ENCODE peak calls at places on chromosomes 3 and 15, in ten cellular contexts. One of them, this sample, is unnamed. For H3K4me1, the result is how much of the 10 kb centered on the place peaks cover.

GRCh38 chr3:124786491-124787241 is 56.4 kb downstream of the UMPS start:
- DNase-seq in ovary: no peak
- DNase-seq in Peyer's patch: no peak
- DNase-seq in psoas muscle: no peak
- DNase-seq in uterus: no peak
- DNase-seq in stomach: no peak
- DNase-seq in adrenal gland: no peak
- DNase-seq in transverse colon: peak
- DNase-seq in endothelial cell of umbilical vein: peak
- DNase-seq in mammary epithelial cell: peak
- DNase-seq in this sample: no peak

GRCh38 chr3:12379640-12380407 is 91.0 kb downstream of the PPARG start:
- DNase-seq in ovary: no peak
- DNase-seq in Peyer's patch: peak
- DNase-seq in psoas muscle: no peak
- DNase-seq in uterus: no peak
- DNase-seq in stomach: no peak
- DNase-seq in adrenal gland: no peak
- DNase-seq in transverse colon: no peak
- DNase-seq in endothelial cell of umbilical vein: no peak
- DNase-seq in mammary epithelial cell: no peak
- DNase-seq in this sample: no peak

GRCh38 chr15:92167413-92167950 is 226.2 kb upstream of the ST8SIA2 start:
- DNase-seq in ovary: no peak
- DNase-seq in Peyer's patch: peak
- DNase-seq in psoas muscle: no peak
- DNase-seq in uterus: no peak
- DNase-seq in stomach: no peak
- DNase-seq in adrenal gland: peak
- DNase-seq in transverse colon: peak
- DNase-seq in endothelial cell of umbilical vein: no peak
- DNase-seq in mammary epithelial cell: no peak
- DNase-seq in this sample: no peak

GRCh38 chr15:86735244-86736040 is 655.8 kb downstream of the AGBL1 start:
- DNase-seq in ovary: no peak
- DNase-seq in Peyer's patch: peak
- DNase-seq in psoas muscle: no peak
- DNase-seq in uterus: no peak
- DNase-seq in stomach: no peak
- DNase-seq in adrenal gland: no peak
- DNase-seq in transverse colon: peak
- DNase-seq in endothelial cell of umbilical vein: no peak
- DNase-seq in mammary epithelial cell: no peak
- DNase-seq in this sample: no peak

GRCh38 chr3:168620854-168621253 is 525.1 kb upstream of the GOLIM4 start:
- DNase-seq in ovary: no peak
- DNase-seq in Peyer's patch: no peak
- DNase-seq in psoas muscle: no peak
- DNase-seq in uterus: no peak
- DNase-seq in stomach: peak
- DNase-seq in adrenal gland: peak
- DNase-seq in transverse colon: peak
- DNase-seq in endothelial cell of umbilical vein: peak
- DNase-seq in mammary epithelial cell: no peak
- DNase-seq in this sample: no peak

GRCh38 chr3:149336925-149337324 is 3.5 kb upstream of the TM4SF18 start:
- DNase-seq in ovary: no peak
- DNase-seq in Peyer's patch: no peak
- DNase-seq in psoas muscle: no peak
- DNase-seq in uterus: no peak
- DNase-seq in stomach: no peak
- DNase-seq in adrenal gland: no peak
- DNase-seq in transverse colon: no peak
- DNase-seq in endothelial cell of umbilical vein: no peak
- DNase-seq in mammary epithelial cell: no peak
- DNase-seq in this sample: no peak

GRCh38 chr15:29342201-29342600 is 72.6 kb upstream of the NSMCE3 start:
- DNase-seq in ovary: no peak
- DNase-seq in Peyer's patch: no peak
- DNase-seq in psoas muscle: no peak
- DNase-seq in uterus: no peak
- DNase-seq in stomach: no peak
- DNase-seq in adrenal gland: no peak
- DNase-seq in transverse colon: no peak
- DNase-seq in endothelial cell of umbilical vein: no peak
- DNase-seq in mammary epithelial cell: no peak
- DNase-seq in this sample: no peak

GRCh38 chr3:113079532-113079931 is 88.7 kb downstream of the GTPBP8 start:
- DNase-seq in ovary: no peak
- DNase-seq in Peyer's patch: no peak
- DNase-seq in psoas muscle: no peak
- DNase-seq in uterus: no peak
- DNase-seq in stomach: no peak
- DNase-seq in adrenal gland: no peak
- DNase-seq in transverse colon: no peak
- DNase-seq in endothelial cell of umbilical vein: no peak
- DNase-seq in mammary epithelial cell: no peak
- DNase-seq in this sample: no peak

GRCh38 chr3:142481196-142481595 is 33.4 kb upstream of the XRN1 start:
- DNase-seq in ovary: no peak
- DNase-seq in Peyer's patch: no peak
- DNase-seq in psoas muscle: no peak
- DNase-seq in uterus: no peak
- DNase-seq in stomach: no peak
- DNase-seq in adrenal gland: no peak
- DNase-seq in transverse colon: no peak
- DNase-seq in endothelial cell of umbilical vein: no peak
- DNase-seq in mammary epithelial cell: no peak
- DNase-seq in this sample: no peak

GRCh38 chr3:3578723-3579122 is 220.5 kb upstream of the LRRN1 start:
- DNase-seq in ovary: no peak
- DNase-seq in Peyer's patch: no peak
- DNase-seq in psoas muscle: no peak
- DNase-seq in uterus: no peak
- DNase-seq in stomach: no peak
- DNase-seq in adrenal gland: no peak
- DNase-seq in transverse colon: no peak
- DNase-seq in endothelial cell of umbilical vein: no peak
- DNase-seq in mammary epithelial cell: no peak
- DNase-seq in this sample: no peak

GRCh38 chr3:194876403-194877165 is 190.9 kb downstream of the FAM43A start:
- DNase-seq in ovary: no peak
- DNase-seq in Peyer's patch: no peak
- DNase-seq in psoas muscle: peak
- DNase-seq in uterus: no peak
- DNase-seq in stomach: no peak
- DNase-seq in adrenal gland: no peak
- DNase-seq in transverse colon: no peak
- DNase-seq in endothelial cell of umbilical vein: no peak
- DNase-seq in mammary epithelial cell: no peak
- DNase-seq in this sample: peak
- H3K4me1 ChIP-seq in ovary: under half
- H3K4me1 ChIP-seq in Peyer's patch: under half
- H3K4me1 ChIP-seq in psoas muscle: under half
- H3K4me1 ChIP-seq in uterus: under half
- H3K4me1 ChIP-seq in stomach: half or more
- H3K4me1 ChIP-seq in adrenal gland: under half
- H3K4me1 ChIP-seq in transverse colon: under half
- H3K4me1 ChIP-seq in endothelial cell of umbilical vein: under half
- H3K4me1 ChIP-seq in mammary epithelial cell: under half
- H3K4me1 ChIP-seq in this sample: under half

DNA sequence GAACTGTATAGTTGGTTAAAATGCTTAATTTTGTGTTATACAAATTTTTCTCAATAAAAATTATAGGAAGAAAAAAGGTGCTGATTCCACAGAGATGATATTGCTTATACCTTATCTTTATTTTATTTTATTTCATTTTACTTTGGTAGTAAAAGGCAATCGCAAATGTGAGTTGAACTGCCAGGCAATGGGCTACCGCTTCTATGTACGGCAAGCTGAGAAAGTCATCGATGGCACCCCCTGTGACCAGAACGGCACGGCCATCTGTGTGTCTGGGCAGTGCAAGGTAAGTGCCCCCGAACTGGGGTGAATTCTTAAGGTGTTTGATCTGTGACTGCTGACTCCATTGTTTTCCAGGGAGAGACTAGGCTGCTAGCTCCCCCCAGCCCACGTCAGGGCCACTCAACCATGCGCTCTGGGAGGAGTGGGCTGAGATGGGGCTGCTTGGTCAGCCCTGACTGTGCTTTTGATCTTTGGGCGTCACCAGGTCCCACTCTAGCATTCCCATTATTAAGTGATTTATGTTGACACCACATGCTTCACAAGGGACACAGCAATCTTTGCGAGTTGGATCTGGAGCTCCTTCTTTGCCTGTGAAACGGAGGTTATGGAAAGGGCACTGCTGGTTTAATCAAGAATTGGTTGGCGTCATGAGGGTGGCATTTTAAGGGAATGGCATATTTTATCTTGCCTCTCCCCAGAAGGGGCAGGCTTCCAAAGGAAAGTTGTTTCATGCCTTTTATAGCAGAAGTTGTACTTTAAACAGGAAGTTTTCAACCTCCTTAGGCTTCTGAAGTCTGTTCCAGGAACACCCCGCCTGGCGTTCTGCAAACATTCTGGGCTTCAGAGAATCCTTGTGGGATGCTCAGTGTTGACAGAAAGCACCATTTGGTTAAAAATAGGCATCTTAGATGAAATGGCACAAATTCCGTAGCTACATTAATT is 296.5 kb downstream of the THSD4 start:
- DNase-seq in ovary: no peak
- DNase-seq in Peyer's patch: no peak
- DNase-seq in psoas muscle: no peak
- DNase-seq in uterus: peak
- DNase-seq in stomach: peak
- DNase-seq in adrenal gland: no peak
- DNase-seq in transverse colon: peak
- DNase-seq in endothelial cell of umbilical vein: peak
- DNase-seq in mammary epithelial cell: no peak
- DNase-seq in this sample: peak
- H3K27ac ChIP-seq in ovary: no peak
- H3K27ac ChIP-seq in Peyer's patch: peak
- H3K27ac ChIP-seq in psoas muscle: no peak
- H3K27ac ChIP-seq in uterus: peak
- H3K27ac ChIP-seq in stomach: peak
- H3K27ac ChIP-seq in adrenal gland: no peak
- H3K27ac ChIP-seq in transverse colon: peak
- H3K27ac ChIP-seq in endothelial cell of umbilical vein: no peak
- H3K27ac ChIP-seq in mammary epithelial cell: no peak
- H3K27ac ChIP-seq in this sample: peak

DNA sequence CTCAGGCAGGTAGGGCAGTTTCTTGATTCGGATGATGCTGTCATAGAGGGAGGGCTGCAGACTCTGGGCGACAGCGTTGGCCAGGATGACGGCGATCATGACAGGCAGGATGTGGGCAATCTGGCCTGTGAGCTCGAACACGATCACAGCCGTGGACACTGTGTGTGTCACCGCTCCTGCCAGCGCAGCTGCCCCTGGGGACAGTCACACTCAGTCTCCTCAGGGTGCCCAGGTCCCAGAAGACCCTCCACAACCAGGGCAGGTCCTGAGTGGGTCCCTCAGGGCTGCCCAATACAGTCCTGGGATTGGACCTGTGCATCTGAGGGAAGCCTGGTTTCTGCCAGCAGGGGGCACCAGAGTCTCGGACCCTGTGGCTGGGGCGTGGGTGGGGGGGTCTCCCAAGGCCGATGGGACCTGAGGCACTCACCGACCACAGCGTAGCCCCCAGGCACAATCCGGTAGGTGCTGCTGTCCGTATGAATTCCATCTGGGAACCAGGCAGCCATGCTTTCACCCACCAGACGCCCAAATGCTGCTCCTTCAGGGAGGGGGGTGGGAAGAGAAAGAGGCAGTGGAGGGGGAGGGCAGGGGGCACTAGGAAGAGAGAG is 7.2 kb downstream of the CLCN2 start:
- DNase-seq in ovary: peak
- DNase-seq in Peyer's patch: peak
- DNase-seq in psoas muscle: peak
- DNase-seq in uterus: peak
- DNase-seq in stomach: peak
- DNase-seq in adrenal gland: no peak
- DNase-seq in transverse colon: peak
- DNase-seq in endothelial cell of umbilical vein: peak
- DNase-seq in mammary epithelial cell: no peak
- DNase-seq in this sample: peak
- H3K4me3 ChIP-seq in ovary: no peak
- H3K4me3 ChIP-seq in Peyer's patch: no peak
- H3K4me3 ChIP-seq in psoas muscle: no peak
- H3K4me3 ChIP-seq in uterus: no peak
- H3K4me3 ChIP-seq in stomach: no peak
- H3K4me3 ChIP-seq in adrenal gland: no peak
- H3K4me3 ChIP-seq in transverse colon: no peak
- H3K4me3 ChIP-seq in endothelial cell of umbilical vein: no peak
- H3K4me3 ChIP-seq in mammary epithelial cell: no peak
- H3K4me3 ChIP-seq in this sample: no peak

GRCh38 chr3:194843543-194843942 is 157.9 kb downstream of the FAM43A start:
- DNase-seq in ovary: no peak
- DNase-seq in Peyer's patch: no peak
- DNase-seq in psoas muscle: no peak
- DNase-seq in uterus: no peak
- DNase-seq in stomach: no peak
- DNase-seq in adrenal gland: no peak
- DNase-seq in transverse colon: no peak
- DNase-seq in endothelial cell of umbilical vein: no peak
- DNase-seq in mammary epithelial cell: no peak
- DNase-seq in this sample: no peak
- H3K4me1 ChIP-seq in ovary: under half
- H3K4me1 ChIP-seq in Peyer's patch: under half
- H3K4me1 ChIP-seq in psoas muscle: under half
- H3K4me1 ChIP-seq in uterus: under half
- H3K4me1 ChIP-seq in stomach: under half
- H3K4me1 ChIP-seq in adrenal gland: under half
- H3K4me1 ChIP-seq in transverse colon: under half
- H3K4me1 ChIP-seq in endothelial cell of umbilical vein: under half
- H3K4me1 ChIP-seq in mammary epithelial cell: under half
- H3K4me1 ChIP-seq in this sample: under half

DNA sequence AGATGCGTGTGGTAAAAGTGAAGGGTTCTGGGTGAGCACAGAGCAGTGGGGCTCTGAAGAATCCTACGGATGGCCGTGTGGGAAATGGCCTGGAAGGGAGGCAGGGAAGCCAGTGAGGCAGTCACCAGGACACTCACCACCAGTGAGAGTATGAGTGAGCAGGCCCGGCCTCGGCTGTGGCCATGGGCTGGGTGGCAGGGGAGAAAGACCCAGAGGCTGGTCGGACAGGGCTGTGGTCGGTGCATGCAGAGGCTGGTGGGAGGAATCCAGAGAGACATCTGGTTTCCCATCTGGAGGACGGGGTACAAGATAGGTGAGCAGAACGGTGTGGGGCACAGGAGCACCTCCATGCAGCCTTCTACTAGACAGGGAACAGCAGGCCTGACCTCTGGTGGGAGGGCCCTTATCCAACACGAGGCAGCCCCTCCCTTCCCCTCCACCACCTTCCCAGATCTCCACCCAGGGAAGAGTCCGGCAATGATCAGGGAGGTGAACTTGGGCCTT is 10.1 kb downstream of the PCSK6 start:
- DNase-seq in ovary: peak
- DNase-seq in Peyer's patch: no peak
- DNase-seq in psoas muscle: no peak
- DNase-seq in uterus: no peak
- DNase-seq in stomach: no peak
- DNase-seq in adrenal gland: no peak
- DNase-seq in transverse colon: no peak
- DNase-seq in endothelial cell of umbilical vein: no peak
- DNase-seq in mammary epithelial cell: no peak
- DNase-seq in this sample: no peak
- H3K27ac ChIP-seq in ovary: no peak
- H3K27ac ChIP-seq in Peyer's patch: no peak
- H3K27ac ChIP-seq in psoas muscle: no peak
- H3K27ac ChIP-seq in uterus: no peak
- H3K27ac ChIP-seq in stomach: no peak
- H3K27ac ChIP-seq in adrenal gland: no peak
- H3K27ac ChIP-seq in transverse colon: no peak
- H3K27ac ChIP-seq in endothelial cell of umbilical vein: no peak
- H3K27ac ChIP-seq in mammary epithelial cell: no peak
- H3K27ac ChIP-seq in this sample: no peak

This sample was measured in right cardiac atrium.